ENCODE peak calls at places on chromosomes 12 and 14, in six cellular contexts. One of them, this sample, is unnamed.

GRCh38 chr12:57632898-57633825 is at the start of gene B4GALNT1:
- DNase-seq in HCT116: peak; percentile 46
- DNase-seq in GM12865: peak; percentile 69
- DNase-seq in fibroblast of lung: peak; percentile 55
- DNase-seq in fibroblast of the aortic adventitia: peak; percentile 48
- DNase-seq in uterus: peak; percentile 63
- DNase-seq in this sample: no peak

GRCh38 chr12:108231109-108231905 is 102.2 kb downstream of the WSCD2 start:
- DNase-seq in HCT116: no peak
- DNase-seq in GM12865: no peak
- DNase-seq in fibroblast of lung: no peak
- DNase-seq in fibroblast of the aortic adventitia: no peak
- DNase-seq in uterus: no peak
- DNase-seq in this sample: no peak

GRCh38 chr12:54033106-54033979 is 493 bp downstream of the HOXC5 start:
- DNase-seq in HCT116: no peak
- DNase-seq in GM12865: no peak
- DNase-seq in fibroblast of lung: no peak
- DNase-seq in fibroblast of the aortic adventitia: peak; percentile 32
- DNase-seq in uterus: peak; percentile 58
- DNase-seq in this sample: no peak

GRCh38 chr14:34347683-34348082 is 114.4 kb downstream of the SPTSSA start:
- DNase-seq in HCT116: no peak
- DNase-seq in GM12865: peak; percentile 42
- DNase-seq in fibroblast of lung: no peak
- DNase-seq in fibroblast of the aortic adventitia: no peak
- DNase-seq in uterus: no peak
- DNase-seq in this sample: no peak

GRCh38 chr12:113325938-113326337 is 9.0 kb downstream of the SLC8B1 start:
- DNase-seq in HCT116: no peak
- DNase-seq in GM12865: no peak
- DNase-seq in fibroblast of lung: peak; percentile 68
- DNase-seq in fibroblast of the aortic adventitia: peak; percentile 98
- DNase-seq in uterus: peak; percentile 46
- DNase-seq in this sample: no peak

GRCh38 chr14:103629503-103630121 is 601 bp downstream of the KLC1 start:
- DNase-seq in HCT116: no peak
- DNase-seq in GM12865: peak; percentile 52
- DNase-seq in fibroblast of lung: peak; percentile 20
- DNase-seq in fibroblast of the aortic adventitia: no peak
- DNase-seq in uterus: peak; percentile 56
- DNase-seq in this sample: no peak

GRCh38 chr12:106428379-106428778 is 70.8 kb downstream of the POLR3B start:
- DNase-seq in HCT116: no peak
- DNase-seq in GM12865: no peak
- DNase-seq in fibroblast of lung: peak; percentile 64
- DNase-seq in fibroblast of the aortic adventitia: peak; percentile 83
- DNase-seq in uterus: peak; percentile 32
- DNase-seq in this sample: no peak

GRCh38 chr12:51887476-51888315 is at the start of gene ANKRD33:
- DNase-seq in HCT116: no peak
- DNase-seq in GM12865: no peak
- DNase-seq in fibroblast of lung: no peak
- DNase-seq in fibroblast of the aortic adventitia: no peak
- DNase-seq in uterus: no peak
- DNase-seq in this sample: no peak

GRCh38 chr14:54322668-54323380 is 74.0 kb upstream of the CDKN3 start:
- DNase-seq in HCT116: no peak
- DNase-seq in GM12865: no peak
- DNase-seq in fibroblast of lung: no peak
- DNase-seq in fibroblast of the aortic adventitia: no peak
- DNase-seq in uterus: no peak
- DNase-seq in this sample: no peak

GRCh38 chr12:1809606-1810140 is 10.7 kb upstream of the LRTM2 start:
- DNase-seq in HCT116: no peak
- DNase-seq in GM12865: no peak
- DNase-seq in fibroblast of lung: no peak
- DNase-seq in fibroblast of the aortic adventitia: no peak
- DNase-seq in uterus: no peak
- DNase-seq in this sample: no peak

GRCh38 chr14:72941286-72941985 is 15.2 kb downstream of the DCAF4 start:
- DNase-seq in HCT116: no peak
- DNase-seq in GM12865: no peak
- DNase-seq in fibroblast of lung: no peak
- DNase-seq in fibroblast of the aortic adventitia: no peak
- DNase-seq in uterus: no peak
- DNase-seq in this sample: no peak

GRCh38 chr14:98606041-98606640 is 665.9 kb downstream of the BCL11B start:
- DNase-seq in HCT116: no peak
- DNase-seq in GM12865: no peak
- DNase-seq in fibroblast of lung: no peak
- DNase-seq in fibroblast of the aortic adventitia: no peak
- DNase-seq in uterus: no peak
- DNase-seq in this sample: no peak

GRCh38 chr12:121806556-121807308 is 2.9 kb downstream of the SETD1B start:
- DNase-seq in HCT116: no peak
- DNase-seq in GM12865: no peak
- DNase-seq in fibroblast of lung: no peak
- DNase-seq in fibroblast of the aortic adventitia: peak; percentile 37
- DNase-seq in uterus: peak; percentile 17
- DNase-seq in this sample: no peak

GRCh38 chr12:28258998-28259397 is 68.7 kb downstream of the CCDC91 start:
- DNase-seq in HCT116: no peak
- DNase-seq in GM12865: no peak
- DNase-seq in fibroblast of lung: peak; percentile 64
- DNase-seq in fibroblast of the aortic adventitia: peak; percentile 20
- DNase-seq in uterus: no peak
- DNase-seq in this sample: no peak

DNA sequence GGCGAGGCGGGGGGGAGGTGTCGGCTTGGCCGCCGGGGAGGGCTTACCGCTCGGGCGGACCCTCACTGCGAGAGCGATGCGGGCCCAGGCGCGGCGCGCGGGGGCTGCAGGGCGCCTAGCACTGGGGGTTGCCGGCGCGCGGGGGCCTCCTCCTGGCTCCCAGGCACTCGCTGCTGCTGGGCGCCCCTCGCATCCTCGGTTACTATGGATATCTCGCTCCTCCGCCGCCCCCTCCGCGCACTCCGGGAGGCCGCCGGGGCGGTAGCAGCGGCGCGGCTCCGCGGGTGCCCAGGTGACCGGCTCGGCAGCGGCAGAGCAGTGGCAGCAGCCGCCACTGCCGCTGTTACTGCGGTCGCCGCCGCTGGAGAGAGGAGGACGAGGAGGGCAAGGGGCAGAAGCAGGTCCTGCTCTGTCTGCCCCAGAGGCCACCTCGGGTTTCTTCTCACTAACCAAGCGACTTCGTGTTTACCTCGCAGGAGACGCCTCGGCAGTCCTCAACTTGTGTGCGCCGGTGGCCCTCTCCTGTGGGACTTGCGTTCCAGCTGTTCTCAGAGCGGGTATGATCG is 250.1 kb downstream of the APAF1 start:
- DNase-seq in HCT116: no peak
- DNase-seq in GM12865: no peak
- DNase-seq in fibroblast of lung: no peak
- DNase-seq in fibroblast of the aortic adventitia: no peak
- DNase-seq in uterus: no peak
- DNase-seq in this sample: no peak
- H3K4me3 ChIP-seq in HCT116: no peak overlapping the region
- H3K4me3 ChIP-seq in GM12865: no peak overlapping the region
- H3K4me3 ChIP-seq in fibroblast of lung: no peak overlapping the region
- H3K4me3 ChIP-seq in fibroblast of the aortic adventitia: no peak overlapping the region
- H3K4me3 ChIP-seq in uterus: peak overlapping the region; percentile 33
- H3K4me3 ChIP-seq in this sample: no peak overlapping the region

GRCh38 chr14:100294213-100294962 is 11.9 kb downstream of the SLC25A29 start:
- DNase-seq in HCT116: no peak
- DNase-seq in GM12865: no peak
- DNase-seq in fibroblast of lung: no peak
- DNase-seq in fibroblast of the aortic adventitia: peak; percentile 58
- DNase-seq in uterus: peak; percentile 26
- DNase-seq in this sample: no peak
- TF ChIP-seq CTCF in HCT116: no peak
- TF ChIP-seq CTCF in GM12865: no peak
- TF ChIP-seq CTCF in fibroblast of lung: no peak
- TF ChIP-seq CTCF in fibroblast of the aortic adventitia: no peak
- TF ChIP-seq CTCF in uterus: no peak
- TF ChIP-seq CTCF in this sample: no peak

GRCh38 chr12:14884458-14884878 is 1.2 kb downstream of the MGP start:
- DNase-seq in HCT116: no peak
- DNase-seq in GM12865: peak; percentile 93
- DNase-seq in fibroblast of lung: peak; percentile 88
- DNase-seq in fibroblast of the aortic adventitia: peak; percentile 91
- DNase-seq in uterus: peak; percentile 81
- DNase-seq in this sample: peak; percentile 26
- H3K4me3 ChIP-seq in HCT116: no peak overlapping the region
- H3K4me3 ChIP-seq in GM12865: no peak overlapping the region
- H3K4me3 ChIP-seq in fibroblast of lung: peak overlapping the region; percentile 48
- H3K4me3 ChIP-seq in fibroblast of the aortic adventitia: peak overlapping the region; percentile 73
- H3K4me3 ChIP-seq in uterus: peak overlapping the region; percentile 37
- H3K4me3 ChIP-seq in this sample: peak overlapping the region; percentile 13

DNA sequence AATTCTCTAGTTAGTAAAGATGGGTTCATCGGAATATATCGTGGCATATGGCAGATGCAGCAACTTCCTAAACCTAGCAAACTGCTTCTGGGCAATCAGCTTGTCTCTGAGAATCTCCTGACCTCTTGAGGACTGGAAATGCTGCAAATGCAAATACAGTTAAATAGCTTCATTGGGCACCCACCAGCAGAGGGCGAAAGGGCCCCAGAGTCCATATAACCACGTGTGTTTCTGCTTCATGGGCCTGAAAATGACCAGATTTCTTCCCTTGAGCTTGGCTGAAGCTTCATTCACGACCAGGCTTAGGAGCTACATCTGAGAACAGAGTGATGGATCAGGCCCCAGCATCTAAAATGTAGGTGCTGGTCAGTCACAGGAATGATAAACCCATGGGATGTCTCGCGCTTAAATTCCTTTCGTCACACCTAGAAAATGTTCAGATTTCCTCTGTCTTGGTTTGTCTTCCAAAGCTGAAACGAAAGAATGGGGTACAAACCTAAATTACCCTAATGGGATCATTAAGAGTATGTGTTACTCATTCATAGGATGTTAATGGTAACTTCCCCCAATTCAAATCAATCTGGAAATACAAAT is 1482.5 kb upstream of the TMEM132C start:
- DNase-seq in HCT116: peak; percentile 66
- DNase-seq in GM12865: peak; percentile 65
- DNase-seq in fibroblast of lung: peak; percentile 30
- DNase-seq in fibroblast of the aortic adventitia: peak; percentile 52
- DNase-seq in uterus: no peak
- DNase-seq in this sample: no peak
- TF ChIP-seq CTCF in HCT116: peak; percentile 87
- TF ChIP-seq CTCF in GM12865: peak; percentile 53
- TF ChIP-seq CTCF in fibroblast of lung: no peak
- TF ChIP-seq CTCF in fibroblast of the aortic adventitia: peak; percentile 56
- TF ChIP-seq CTCF in uterus: no peak
- TF ChIP-seq CTCF in this sample: no peak

This sample was measured in AG04449.